ENCODE peak calls at places on chromosome 7, in nine cellular contexts. One of them, this sample, is unnamed. For H3K36me3, the result is how much of the 10 kb centered on the place peaks cover.

GRCh38 chr7:37921340-37921805 is 933 bp downstream of the EPDR1 start:
- DNase-seq in stomach: no peak
- DNase-seq in PC-3: peak
- DNase-seq in K562: peak
- DNase-seq in uterus: peak
- DNase-seq in tibial nerve: peak
- DNase-seq in ascending aorta: no peak
- DNase-seq in HCT116: no peak
- DNase-seq in fibroblast of lung: peak
- DNase-seq in this sample: peak

GRCh38 chr7:64884085-64884912 is 18.8 kb upstream of the ZNF273 start:
- DNase-seq in uterus: no peak
- DNase-seq in stomach: no peak
- DNase-seq in tibial nerve: no peak
- DNase-seq in fibroblast of lung: no peak
- DNase-seq in K562: no peak
- DNase-seq in ascending aorta: no peak
- DNase-seq in HCT116: no peak
- DNase-seq in PC-3: no peak
- DNase-seq in this sample: no peak

GRCh38 chr7:42314696-42315095 is 77.7 kb upstream of the GLI3 start:
- DNase-seq in K562: no peak
- DNase-seq in ascending aorta: no peak
- DNase-seq in uterus: no peak
- DNase-seq in tibial nerve: no peak
- DNase-seq in stomach: no peak
- DNase-seq in fibroblast of lung: peak
- DNase-seq in HCT116: no peak
- DNase-seq in PC-3: no peak
- DNase-seq in this sample: no peak

GRCh38 chr7:155198901-155199845 is 98.5 kb upstream of the INSIG1 start:
- DNase-seq in ascending aorta: no peak
- DNase-seq in tibial nerve: no peak
- DNase-seq in K562: no peak
- DNase-seq in fibroblast of lung: peak
- DNase-seq in stomach: no peak
- DNase-seq in HCT116: no peak
- DNase-seq in PC-3: no peak
- DNase-seq in uterus: no peak
- DNase-seq in this sample: no peak

GRCh38 chr7:36289833-36290661 is 99.6 kb upstream of the ANLN start:
- DNase-seq in PC-3: peak
- DNase-seq in K562: no peak
- DNase-seq in stomach: peak
- DNase-seq in uterus: no peak
- DNase-seq in fibroblast of lung: peak
- DNase-seq in ascending aorta: peak
- DNase-seq in HCT116: peak
- DNase-seq in tibial nerve: no peak
- DNase-seq in this sample: no peak

GRCh38 chr7:25777969-25778767 is 373.8 kb upstream of the NFE2L3 start:
- DNase-seq in ascending aorta: no peak
- DNase-seq in fibroblast of lung: no peak
- DNase-seq in PC-3: no peak
- DNase-seq in uterus: no peak
- DNase-seq in stomach: no peak
- DNase-seq in HCT116: no peak
- DNase-seq in K562: no peak
- DNase-seq in tibial nerve: no peak
- DNase-seq in this sample: no peak

GRCh38 chr7:36216063-36216684 is 63.1 kb downstream of the EEPD1 start:
- DNase-seq in K562: no peak
- DNase-seq in PC-3: peak
- DNase-seq in fibroblast of lung: peak
- DNase-seq in ascending aorta: no peak
- DNase-seq in HCT116: no peak
- DNase-seq in uterus: no peak
- DNase-seq in tibial nerve: no peak
- DNase-seq in stomach: no peak
- DNase-seq in this sample: peak

GRCh38 chr7:4645241-4645640 is 36.9 kb upstream of the FOXK1 start:
- DNase-seq in stomach: no peak
- DNase-seq in HCT116: no peak
- DNase-seq in K562: no peak
- DNase-seq in PC-3: no peak
- DNase-seq in uterus: no peak
- DNase-seq in fibroblast of lung: peak
- DNase-seq in ascending aorta: no peak
- DNase-seq in tibial nerve: no peak
- DNase-seq in this sample: no peak

GRCh38 chr7:67696878-67697277 is 700.2 kb downstream of the TYW1 start:
- DNase-seq in K562: no peak
- DNase-seq in stomach: no peak
- DNase-seq in PC-3: no peak
- DNase-seq in HCT116: no peak
- DNase-seq in tibial nerve: no peak
- DNase-seq in ascending aorta: no peak
- DNase-seq in fibroblast of lung: no peak
- DNase-seq in uterus: no peak
- DNase-seq in this sample: no peak

GRCh38 chr7:103710247-103710646 is 264.2 kb upstream of the SLC26A5 start:
- DNase-seq in uterus: no peak
- DNase-seq in stomach: no peak
- DNase-seq in fibroblast of lung: peak
- DNase-seq in tibial nerve: no peak
- DNase-seq in K562: no peak
- DNase-seq in PC-3: peak
- DNase-seq in HCT116: no peak
- DNase-seq in ascending aorta: no peak
- DNase-seq in this sample: no peak

GRCh38 chr7:152633504-152633903 is 42.4 kb downstream of the XRCC2 start:
- DNase-seq in tibial nerve: no peak
- DNase-seq in stomach: no peak
- DNase-seq in fibroblast of lung: no peak
- DNase-seq in K562: no peak
- DNase-seq in PC-3: no peak
- DNase-seq in uterus: no peak
- DNase-seq in ascending aorta: no peak
- DNase-seq in HCT116: no peak
- DNase-seq in this sample: no peak

GRCh38 chr7:138097064-138097741 is 20.9 kb downstream of the AKR1D1 start:
- DNase-seq in HCT116: peak
- DNase-seq in stomach: peak
- DNase-seq in PC-3: peak
- DNase-seq in tibial nerve: no peak
- DNase-seq in K562: peak
- DNase-seq in fibroblast of lung: peak
- DNase-seq in ascending aorta: no peak
- DNase-seq in uterus: no peak
- DNase-seq in this sample: no peak

GRCh38 chr7:136956671-136957070 is 88.2 kb downstream of the CHRM2 start:
- DNase-seq in uterus: no peak
- DNase-seq in fibroblast of lung: peak
- DNase-seq in ascending aorta: no peak
- DNase-seq in K562: no peak
- DNase-seq in PC-3: peak
- DNase-seq in stomach: no peak
- DNase-seq in tibial nerve: no peak
- DNase-seq in HCT116: no peak
- DNase-seq in this sample: no peak

GRCh38 chr7:45647967-45648670 is 74.0 kb downstream of the ADCY1 start:
- DNase-seq in uterus: no peak
- DNase-seq in tibial nerve: no peak
- DNase-seq in HCT116: no peak
- DNase-seq in fibroblast of lung: no peak
- DNase-seq in PC-3: no peak
- DNase-seq in stomach: peak
- DNase-seq in ascending aorta: no peak
- DNase-seq in K562: no peak
- DNase-seq in this sample: peak

GRCh38 chr7:15558747-15559146 is 3.1 kb downstream of the AGMO start:
- DNase-seq in stomach: no peak
- DNase-seq in fibroblast of lung: peak
- DNase-seq in PC-3: no peak
- DNase-seq in uterus: no peak
- DNase-seq in ascending aorta: no peak
- DNase-seq in HCT116: no peak
- DNase-seq in K562: no peak
- DNase-seq in tibial nerve: peak
- DNase-seq in this sample: no peak

DNA sequence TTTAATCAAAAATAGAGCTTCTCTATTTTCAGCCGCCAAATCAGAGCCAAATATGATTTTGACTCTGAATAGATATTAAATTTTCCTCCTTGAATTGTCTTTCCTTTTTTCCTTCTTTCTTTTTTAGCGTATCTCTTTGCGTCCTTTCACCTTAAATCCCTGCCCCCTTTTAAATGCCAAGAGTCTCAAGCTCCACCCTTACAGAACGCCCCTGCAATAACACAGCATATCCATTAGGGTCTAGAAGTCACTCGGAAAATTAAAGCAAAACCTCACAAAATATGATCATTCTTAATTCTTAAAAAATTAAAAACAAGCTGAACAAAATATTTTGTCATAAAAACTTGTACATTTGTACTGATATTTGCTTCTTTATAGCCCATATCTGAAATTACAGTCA is 51.3 kb upstream of the GRM8 start:
- DNase-seq in tibial nerve: no peak
- DNase-seq in fibroblast of lung: no peak
- DNase-seq in HCT116: no peak
- DNase-seq in K562: no peak
- DNase-seq in stomach: no peak
- DNase-seq in uterus: no peak
- DNase-seq in ascending aorta: no peak
- DNase-seq in PC-3: no peak
- DNase-seq in this sample: no peak
- TF ChIP-seq CTCF in tibial nerve: no peak
- TF ChIP-seq CTCF in fibroblast of lung: no peak
- TF ChIP-seq CTCF in HCT116: peak
- TF ChIP-seq CTCF in K562: no peak
- TF ChIP-seq CTCF in stomach: no peak
- TF ChIP-seq CTCF in uterus: no peak
- TF ChIP-seq CTCF in ascending aorta: no peak
- TF ChIP-seq CTCF in PC-3: no peak
- TF ChIP-seq CTCF in this sample: no peak

GRCh38 chr7:132575336-132575986 is 809 bp downstream of the PLXNA4 start:
- DNase-seq in ascending aorta: no peak
- DNase-seq in K562: no peak
- DNase-seq in stomach: no peak
- DNase-seq in tibial nerve: peak
- DNase-seq in HCT116: no peak
- DNase-seq in fibroblast of lung: peak
- DNase-seq in PC-3: peak
- DNase-seq in uterus: peak
- DNase-seq in this sample: peak
- H3K4me3 ChIP-seq in ascending aorta: peak
- H3K4me3 ChIP-seq in K562: no peak
- H3K4me3 ChIP-seq in stomach: peak
- H3K4me3 ChIP-seq in tibial nerve: peak
- H3K4me3 ChIP-seq in HCT116: no peak
- H3K4me3 ChIP-seq in fibroblast of lung: peak
- H3K4me3 ChIP-seq in PC-3: peak
- H3K4me3 ChIP-seq in uterus: peak
- H3K4me3 ChIP-seq in this sample: peak

GRCh38 chr7:214410-215212 is 22.2 kb downstream of the FAM20C start:
- DNase-seq in uterus: no peak
- DNase-seq in K562: no peak
- DNase-seq in fibroblast of lung: peak
- DNase-seq in stomach: peak
- DNase-seq in PC-3: peak
- DNase-seq in ascending aorta: no peak
- DNase-seq in HCT116: peak
- DNase-seq in tibial nerve: no peak
- DNase-seq in this sample: no peak

GRCh38 chr7:211715-212058 is 19.3 kb downstream of the FAM20C start:
- DNase-seq in uterus: no peak
- DNase-seq in K562: no peak
- DNase-seq in ascending aorta: no peak
- DNase-seq in HCT116: no peak
- DNase-seq in PC-3: no peak
- DNase-seq in fibroblast of lung: no peak
- DNase-seq in stomach: no peak
- DNase-seq in tibial nerve: no peak
- DNase-seq in this sample: no peak

GRCh38 chr7:211033-211714 is 18.8 kb downstream of the FAM20C start:
- DNase-seq in tibial nerve: no peak
- DNase-seq in K562: no peak
- DNase-seq in PC-3: no peak
- DNase-seq in fibroblast of lung: no peak
- DNase-seq in stomach: no peak
- DNase-seq in HCT116: no peak
- DNase-seq in ascending aorta: no peak
- DNase-seq in uterus: no peak
- DNase-seq in this sample: no peak

GRCh38 chr7:212754-213153 is 20.4 kb downstream of the FAM20C start:
- DNase-seq in stomach: no peak
- DNase-seq in PC-3: no peak
- DNase-seq in ascending aorta: no peak
- DNase-seq in uterus: no peak
- DNase-seq in K562: no peak
- DNase-seq in fibroblast of lung: no peak
- DNase-seq in tibial nerve: no peak
- DNase-seq in HCT116: no peak
- DNase-seq in this sample: no peak

GRCh38 chr7:213324-213993 is 21.1 kb downstream of the FAM20C start:
- DNase-seq in fibroblast of lung: peak
- DNase-seq in tibial nerve: no peak
- DNase-seq in stomach: no peak
- DNase-seq in K562: no peak
- DNase-seq in ascending aorta: no peak
- DNase-seq in HCT116: no peak
- DNase-seq in uterus: no peak
- DNase-seq in PC-3: no peak
- DNase-seq in this sample: no peak
- H3K36me3 ChIP-seq in fibroblast of lung: under half
- H3K36me3 ChIP-seq in tibial nerve: under half
- H3K36me3 ChIP-seq in stomach: half or more
- H3K36me3 ChIP-seq in K562: under half
- H3K36me3 ChIP-seq in ascending aorta: under half
- H3K36me3 ChIP-seq in HCT116: under half
- H3K36me3 ChIP-seq in uterus: under half
- H3K36me3 ChIP-seq in PC-3: under half
- H3K36me3 ChIP-seq in this sample: under half

DNA sequence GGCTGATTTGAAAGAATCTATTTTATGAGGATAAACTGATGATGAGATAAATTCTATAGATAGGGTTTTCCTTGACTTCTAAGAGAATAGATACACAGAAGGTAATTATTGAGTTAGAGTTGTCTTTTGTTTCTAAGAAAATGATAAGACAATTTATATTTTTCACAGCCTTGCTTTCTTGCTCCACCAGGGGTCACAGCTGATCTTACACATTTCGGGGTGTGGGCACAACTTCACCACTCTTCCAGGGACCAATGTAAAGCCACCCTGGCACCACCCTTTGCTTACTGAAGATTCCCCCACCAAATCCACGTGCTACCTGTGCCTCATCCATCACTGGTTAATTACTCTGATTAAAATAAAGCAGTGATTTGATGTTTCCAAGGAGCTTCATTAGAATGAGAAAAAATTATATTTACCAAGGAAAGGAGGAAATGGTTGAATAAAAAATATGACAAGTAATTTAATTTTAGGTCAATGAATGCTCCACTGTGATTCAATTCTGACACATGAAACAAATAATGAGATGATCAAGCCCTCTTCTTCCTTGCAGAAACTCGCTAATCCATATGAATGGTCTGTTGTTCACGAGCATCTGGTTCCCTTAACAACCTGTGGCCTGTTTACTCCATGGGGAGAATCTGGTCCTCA is 177.3 kb upstream of the TNS3 start:
- DNase-seq in PC-3: peak
- DNase-seq in fibroblast of lung: no peak
- DNase-seq in HCT116: peak
- DNase-seq in ascending aorta: no peak
- DNase-seq in tibial nerve: no peak
- DNase-seq in uterus: no peak
- DNase-seq in K562: no peak
- DNase-seq in stomach: no peak
- DNase-seq in this sample: no peak
- TF ChIP-seq CTCF in PC-3: peak
- TF ChIP-seq CTCF in fibroblast of lung: peak
- TF ChIP-seq CTCF in HCT116: peak
- TF ChIP-seq CTCF in ascending aorta: no peak
- TF ChIP-seq CTCF in tibial nerve: no peak
- TF ChIP-seq CTCF in uterus: no peak
- TF ChIP-seq CTCF in K562: no peak
- TF ChIP-seq CTCF in stomach: no peak
- TF ChIP-seq CTCF in this sample: no peak